ENCODE peak calls at places on chromosomes 1 and 21, in ten cellular contexts. A is T-helper 9 cell; X is NK-92 treated with Interleukin-12 subunit alpha and Interleukin-12 subunit beta, amount 100 ng/mL, for 24 hours; Y is RKO; T is heart left ventricle; P is HAP-1; B is activated CD4-positive, alpha-beta T cell treated with anti-CD3 and anti-CD28 coated beads, Interleukin-2, amount 10 ng/mL, durations not matched to agents 7 days and 5 days; J is Daoy; L is neural crest cell; H is A549. D is an unnamed sample.

GRCh38 chr1:153355445-153356071 is 2.1 kb upstream of the S100A9 start:
- DNase-seq in P (peak), T (peak), B (peak), A (peak), H (peak), X (peak), Y (peak), J (peak), L (peak), D (peak)

GRCh38 chr1:190000365-190000872 is 477.2 kb downstream of the BRINP3 start:
- DNase-seq in T (no peak), L (no peak), J (peak), B (no peak), Y (peak), A (no peak), P (no peak), H (peak), X (no peak), D (no peak)

GRCh38 chr1:155859881-155860841 is 794 bp downstream of the SYT11 start:
- DNase-seq in B (peak), J (peak), X (peak), T (peak), H (no peak), A (peak), Y (no peak), L (peak), P (no peak), D (peak)

GRCh38 chr1:167003711-167004110 is 14.6 kb downstream of the MAEL start:
- DNase-seq in B (no peak), X (no peak), P (no peak), L (no peak), J (no peak), T (no peak), Y (no peak), A (no peak), H (no peak), D (no peak)

GRCh38 chr1:201128476-201128875 is 1.5 kb upstream of the ASCL5 start:
- DNase-seq in L (no peak), J (no peak), H (no peak), A (no peak), Y (no peak), P (no peak), X (no peak), T (no peak), B (no peak), D (no peak)

GRCh38 chr1:43831866-43832654 is 101.5 kb upstream of the ARTN start:
- DNase-seq in B (peak), A (no peak), Y (no peak), P (no peak), T (no peak), J (no peak), H (no peak), X (no peak), L (no peak), D (no peak)

GRCh38 chr21:46082638-46083270 is 15.2 kb upstream of the COL6A2 start:
- DNase-seq in H (no peak), J (no peak), Y (no peak), P (no peak), X (no peak), T (no peak), A (no peak), L (no peak), B (no peak), D (no peak)

GRCh38 chr1:41102208-41102607 is 80.7 kb upstream of the SLFNL1 start:
- DNase-seq in A (no peak), B (no peak), L (no peak), H (peak), T (peak), Y (no peak), J (peak), P (no peak), X (no peak), D (no peak)

GRCh38 chr1:41274827-41275519 is 32.9 kb upstream of the SCMH1 start:
- DNase-seq in T (no peak), H (no peak), A (no peak), Y (no peak), J (no peak), B (no peak), P (no peak), X (no peak), L (no peak), D (no peak)